ENCODE peak calls at places on chromosomes 5 and 9, in ten cellular contexts. E is OCI-LY7; H is adrenal gland; K is ovary; L is mucosa of descending colon; J is WERI-Rb-1; O is thyroid gland; V is spleen; Y is RWPE2; Z is CD8-positive, alpha-beta T cell. U is an unnamed sample.
A peak's percentile ranks its signal among the peaks of the same experiment; 100 is the strongest.

GRCh38 chr9:6876195-6876594 is 118.4 kb downstream of the KDM4C start:
- DNase-seq in Z (no peak), Y (no peak), L (no peak), K (no peak), O (no peak), H (no peak), E (no peak), V (no peak), J (no peak), U (no peak)

GRCh38 chr5:100903036-100903887 is at the start of gene ST8SIA4:
- DNase-seq in Y (peak; percentile 63), L (peak; percentile 82), H (peak; percentile 63), V (peak; percentile 99), E (peak; percentile 94), Z (peak; percentile 89), J (peak; percentile 90), K (peak; percentile 35), O (peak; percentile 65), U (peak; percentile 89)

GRCh38 chr5:116355819-116356601 is 218.6 kb downstream of the SEMA6A start:
- DNase-seq in H (no peak), L (no peak), Z (no peak), Y (no peak), J (no peak), V (no peak), O (no peak), K (no peak), E (no peak), U (no peak)

GRCh38 chr9:97958812-97959511 is 21.0 kb upstream of the HEMGN start:
- DNase-seq in E (no peak), K (no peak), Y (no peak), L (no peak), J (no peak), V (no peak), H (no peak), Z (no peak), O (no peak), U (no peak)

GRCh38 chr9:137534256-137535119 is 15.7 kb downstream of the PNPLA7 start:
- DNase-seq in V (no peak), J (peak; percentile 35), K (peak; percentile 50), Y (no peak), L (peak; percentile 68), Z (no peak), H (peak; percentile 60), E (peak; percentile 77), O (peak; percentile 75), U (no peak)

GRCh38 chr5:173733065-173733824 is 116.8 kb upstream of the BOD1 start:
- DNase-seq in L (no peak), V (no peak), J (peak; percentile 64), E (peak; percentile 67), Y (no peak), K (no peak), Z (no peak), H (no peak), O (no peak), U (no peak)

GRCh38 chr5:66151030-66151429 is 6.9 kb downstream of the SREK1 start:
- DNase-seq in L (no peak), Z (no peak), E (no peak), K (no peak), V (no peak), J (no peak), O (no peak), Y (no peak), H (no peak), U (no peak)

GRCh38 chr5:56077796-56078233 is 83.1 kb upstream of the IL6ST start:
- DNase-seq in O (no peak), Z (no peak), Y (no peak), E (no peak), H (no peak), J (no peak), K (no peak), V (no peak), L (no peak), U (no peak)

GRCh38 chr9:105413486-105414068 is 34.3 kb upstream of the FSD1L start:
- DNase-seq in Y (no peak), H (peak; percentile 31), L (peak; percentile 56), O (peak; percentile 12), E (no peak), Z (no peak), V (no peak), K (no peak), J (peak; percentile 77), U (no peak)

GRCh38 chr5:2102821-2103776 is 220.4 kb upstream of the IRX4 start:
- DNase-seq in Z (no peak), E (no peak), V (peak; percentile 71), J (no peak), O (no peak), Y (no peak), K (no peak), H (no peak), L (no peak), U (no peak)
- TF ChIP-seq CTCF in Z (no peak), E (no peak), V (no peak), J (no peak), O (no peak), Y (no peak), K (no peak), H (no peak), L (no peak), U (no peak)

DNA sequence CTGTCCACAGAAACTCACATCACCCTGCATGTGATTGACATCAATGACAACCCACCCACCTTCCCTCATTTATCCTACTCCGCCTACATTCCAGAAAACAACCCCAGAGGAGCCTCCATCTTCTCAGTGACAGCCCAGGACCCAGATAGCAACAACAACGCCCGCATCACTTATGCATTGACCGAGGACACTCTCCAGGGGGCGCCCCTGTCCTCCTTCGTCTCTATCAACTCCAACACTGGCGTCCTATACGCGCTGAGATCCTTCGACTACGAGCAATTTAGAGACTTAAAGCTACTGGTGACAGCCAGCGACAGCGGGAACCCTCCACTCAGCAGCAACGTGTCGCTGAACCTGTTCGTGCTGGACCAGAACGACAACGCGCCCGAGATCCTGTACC is 1.7 kb downstream of the PCDHGA3 start:
- DNase-seq in E (no peak), Y (no peak), H (no peak), V (no peak), K (no peak), Z (no peak), L (no peak), O (no peak), J (no peak), U (no peak)
- H3K9me3 ChIP-seq in E (no peaks in the 10 kb centered on the region), Y (no peaks in the 10 kb centered on the region), H (no peaks in the 10 kb centered on the region), V (peaks cover 98% of the 10 kb centered on the region), K (peaks cover 40% of the 10 kb centered on the region), Z (peaks cover 11% of the 10 kb centered on the region), L (peaks cover 74% of the 10 kb centered on the region), O (no peaks in the 10 kb centered on the region), J (peaks cover 19% of the 10 kb centered on the region), U (peaks cover 28% of the 10 kb centered on the region)

GRCh38 chr9:88660611-88661010 is 125.6 kb downstream of the NXNL2 start:
- DNase-seq in Z (no peak), V (no peak), K (no peak), J (peak; percentile 47), Y (no peak), O (peak; percentile 41), L (no peak), E (peak; percentile 9), H (peak; percentile 31), U (no peak)
- TF ChIP-seq CTCF in Z (no peak), V (no peak), K (no peak), J (peak; percentile 63), Y (peak; percentile 24), O (peak; percentile 63), L (no peak), E (peak; percentile 67), H (no peak), U (no peak)

GRCh38 chr5:179123109-179123426 is 62.9 kb downstream of the ZNF354C start:
- DNase-seq in K (no peak), E (no peak), O (no peak), J (no peak), H (no peak), Z (no peak), V (no peak), L (no peak), Y (peak; percentile 54), U (no peak)
- H3K9me3 ChIP-seq in K (no peaks in the 10 kb centered on the region), E (no peaks in the 10 kb centered on the region), O (no peaks in the 10 kb centered on the region), J (no peaks in the 10 kb centered on the region), H (no peaks in the 10 kb centered on the region), Z (no peaks in the 10 kb centered on the region), V (peaks cover 57% of the 10 kb centered on the region), L (peaks cover 42% of the 10 kb centered on the region), Y (peaks cover 46% of the 10 kb centered on the region), U (no peaks in the 10 kb centered on the region)

DNA sequence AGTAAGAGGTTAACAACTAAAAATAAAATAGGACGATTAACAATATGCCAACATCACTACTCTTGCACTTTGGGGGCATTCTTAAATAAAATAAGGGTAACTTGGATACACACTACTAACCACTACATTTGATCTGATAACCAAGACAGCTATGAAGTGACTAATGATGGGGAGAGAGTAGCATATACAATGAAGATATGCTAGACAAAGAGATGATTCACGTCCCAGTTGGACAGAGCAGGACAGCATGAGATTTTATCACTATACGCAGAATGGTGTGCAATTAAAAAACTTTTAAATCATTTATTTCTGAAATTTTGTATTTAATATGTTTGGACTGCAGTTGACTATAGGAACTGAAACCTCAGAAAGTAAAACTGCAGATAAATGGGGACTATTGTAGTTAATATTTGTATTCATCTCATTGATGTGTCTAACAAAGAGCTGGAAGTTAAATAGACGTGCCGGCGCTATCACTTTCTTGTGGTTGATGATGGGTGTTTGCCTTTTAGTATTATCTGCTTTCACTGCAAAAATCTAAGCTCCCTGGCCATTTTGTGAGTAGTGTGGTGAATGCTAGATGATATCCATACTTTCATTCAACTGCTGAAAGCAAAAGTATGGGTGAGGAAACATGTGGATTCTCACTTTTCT is 18.7 kb downstream of the GIN1 start:
- DNase-seq in Y (no peak), J (no peak), O (no peak), Z (no peak), K (no peak), L (no peak), E (no peak), V (no peak), H (no peak), U (no peak)
- TF ChIP-seq CTCF in Y (no peak), J (no peak), O (no peak), Z (no peak), K (no peak), L (no peak), E (no peak), V (no peak), H (no peak), U (no peak)

GRCh38 chr5:2861605-2862004 is 110.1 kb upstream of the IRX2 start:
- DNase-seq in H (no peak), O (no peak), L (no peak), K (no peak), Y (no peak), E (no peak), Z (no peak), J (no peak), V (no peak), U (no peak)
- H3K9me3 ChIP-seq in H (no peaks in the 10 kb centered on the region), O (no peaks in the 10 kb centered on the region), L (peaks cover 49% of the 10 kb centered on the region), K (no peaks in the 10 kb centered on the region), Y (no peaks in the 10 kb centered on the region), E (no peaks in the 10 kb centered on the region), Z (no peaks in the 10 kb centered on the region), J (no peaks in the 10 kb centered on the region), V (peaks cover 14% of the 10 kb centered on the region), U (no peaks in the 10 kb centered on the region)

U was measured in CD4-positive, alpha-beta T cell.